ENCODE peak calls at places on chromosomes 2 and 18, in six cellular contexts. W, N, M, Q, J and U are unnamed samples.

GRCh38 chr2:12167525-12168317 is 421.3 kb downstream of the LPIN1 start:
- DNase-seq in N (peak), W (no peak), Q (peak), M (no peak), J (peak), U (no peak)

GRCh38 chr2:201500534-201500933 is 49.0 kb downstream of the STRADB start:
- DNase-seq in W (peak), Q (no peak), M (peak), N (no peak), J (no peak), U (peak)

GRCh38 chr2:3377279-3377611 is 373 bp downstream of the EIPR1 start:
- DNase-seq in N (no peak), M (peak), Q (no peak), W (peak), J (no peak), U (peak)

GRCh38 chr2:232875256-232876070 is 5.4 kb downstream of the SNORC start:
- DNase-seq in M (no peak), N (peak), W (no peak), Q (peak), J (no peak), U (no peak)

GRCh38 chr2:231058761-231059550 is 2.3 kb downstream of the PSMD1 start:
- DNase-seq in W (peak), M (peak), J (no peak), Q (no peak), N (no peak), U (peak)

GRCh38 chr2:235146206-235146605 is 194.4 kb downstream of the SH3BP4 start:
- DNase-seq in M (no peak), Q (no peak), J (no peak), N (no peak), W (no peak), U (no peak)

GRCh38 chr18:47545613-47546012 is 294.2 kb upstream of the SKOR2 start:
- DNase-seq in W (no peak), M (no peak), J (no peak), Q (peak), N (peak), U (no peak)

GRCh38 chr2:42754776-42755140 is 9.2 kb downstream of the OXER1 start:
- DNase-seq in Q (no peak), J (no peak), W (peak), N (no peak), M (no peak), U (no peak)

GRCh38 chr2:61617610-61618009 is 79.5 kb upstream of the XPO1 start:
- DNase-seq in N (peak), W (no peak), M (no peak), J (no peak), Q (no peak), U (no peak)

GRCh38 chr2:61623747-61624146 is 85.6 kb upstream of the XPO1 start:
- DNase-seq in M (no peak), Q (no peak), W (no peak), N (no peak), J (no peak), U (no peak)

GRCh38 chr2:61619561-61619960 is 81.4 kb upstream of the XPO1 start:
- DNase-seq in J (no peak), Q (no peak), W (no peak), N (no peak), M (no peak), U (no peak)

DNA sequence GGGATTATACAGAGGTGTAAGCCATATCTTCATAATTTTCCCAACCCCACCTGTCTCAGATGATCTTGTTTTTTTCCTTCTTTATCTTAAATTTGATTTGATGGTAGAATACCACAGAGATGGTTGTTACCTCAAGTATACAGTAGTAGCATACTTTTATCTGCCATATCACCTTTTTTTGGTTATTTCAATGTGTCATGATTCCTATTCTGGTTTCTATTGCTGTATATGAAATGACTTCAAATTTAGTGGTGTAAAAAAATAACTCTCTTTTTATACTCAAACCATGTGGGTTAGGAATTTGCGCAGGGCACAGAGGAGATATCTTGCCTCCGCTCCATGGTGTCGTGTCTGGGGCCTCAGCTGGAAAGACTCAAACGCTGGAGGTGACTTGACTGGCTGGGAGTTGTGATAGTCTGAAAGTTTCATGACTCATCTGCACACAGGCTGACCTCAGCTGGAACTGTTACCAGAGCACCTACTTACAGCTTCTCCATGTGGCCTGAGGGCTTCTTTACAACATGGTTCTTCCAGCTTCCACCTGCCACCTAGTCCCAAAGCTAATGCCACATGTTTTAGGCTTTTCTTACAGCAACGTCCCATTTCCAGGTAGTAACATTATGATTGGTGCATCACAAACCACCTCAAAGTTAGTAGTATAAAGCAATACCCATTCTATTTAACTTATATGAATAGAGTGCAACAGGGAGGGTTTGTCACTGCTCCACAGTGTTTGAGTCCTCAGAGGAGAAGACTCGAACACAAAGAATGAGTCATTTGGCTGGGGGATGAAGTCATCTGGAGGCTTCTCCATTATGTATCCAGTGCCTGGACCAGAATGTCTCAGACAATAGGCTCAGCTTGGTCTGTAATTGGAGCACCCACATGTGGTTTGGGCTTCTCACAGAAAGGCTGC is 82.3 kb upstream of the XPO1 start:
- DNase-seq in Q (no peak), J (no peak), N (no peak), M (peak), W (peak), U (peak)
- H3K4me2 ChIP-seq in Q (no peak), J (no peak), N (no peak), M (no peak), W (peak), U (peak)

DNA sequence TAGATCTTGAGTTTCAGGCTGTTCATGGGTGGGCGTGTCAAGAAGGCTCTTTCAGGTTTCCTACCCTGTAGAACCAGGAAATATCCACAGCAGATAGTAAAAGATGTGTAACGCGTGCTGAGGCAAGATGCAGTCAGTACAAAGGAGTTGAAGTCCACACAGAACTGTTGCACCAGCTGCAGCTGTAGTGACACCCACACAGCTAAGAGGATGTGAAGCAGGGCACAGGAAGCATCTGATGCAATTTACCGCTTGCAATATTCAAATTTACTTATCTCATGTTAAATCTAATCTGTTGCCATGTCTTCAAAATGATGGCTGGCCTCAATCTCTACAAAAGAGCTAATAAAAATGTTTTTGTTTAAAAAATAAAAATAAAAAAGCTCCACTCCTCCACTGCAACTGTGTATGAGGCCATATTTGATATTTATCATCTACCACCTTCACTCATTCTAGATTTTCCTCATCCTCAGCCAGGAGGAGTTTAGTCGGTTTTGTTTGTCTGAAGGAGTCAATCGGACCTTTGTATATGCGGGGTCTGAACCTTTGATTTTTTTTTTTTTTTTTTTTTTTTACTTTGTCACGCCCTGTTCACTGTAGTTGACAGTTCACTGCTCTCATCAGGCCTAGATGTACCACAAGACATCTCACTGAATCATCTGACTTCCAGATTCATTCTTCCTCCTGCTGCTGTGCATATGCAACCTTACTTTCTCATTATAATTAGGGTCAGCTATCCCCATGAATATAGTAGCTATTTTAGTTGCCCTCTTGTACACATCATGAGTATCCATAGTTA is 133.0 kb downstream of the ARHGAP15 start:
- DNase-seq in N (no peak), W (peak), M (peak), J (no peak), Q (no peak), U (no peak)
- H3K4me2 ChIP-seq in N (no peak), W (no peak), M (no peak), J (no peak), Q (no peak), U (no peak)

GRCh38 chr18:22847392-22847791 is 85.7 kb upstream of the RBBP8 start:
- DNase-seq in N (peak), W (peak), M (peak), Q (no peak), J (no peak), U (peak)
- H3K4me2 ChIP-seq in N (no peak), W (peak), M (peak), Q (no peak), J (no peak), U (peak)

GRCh38 chr2:10536569-10537133 is 88.5 kb upstream of the ODC1 start:
- DNase-seq in W (no peak), N (no peak), M (no peak), J (no peak), Q (no peak), U (no peak)
- H3K4me2 ChIP-seq in W (no peak), N (no peak), M (no peak), J (no peak), Q (no peak), U (no peak)

DNA sequence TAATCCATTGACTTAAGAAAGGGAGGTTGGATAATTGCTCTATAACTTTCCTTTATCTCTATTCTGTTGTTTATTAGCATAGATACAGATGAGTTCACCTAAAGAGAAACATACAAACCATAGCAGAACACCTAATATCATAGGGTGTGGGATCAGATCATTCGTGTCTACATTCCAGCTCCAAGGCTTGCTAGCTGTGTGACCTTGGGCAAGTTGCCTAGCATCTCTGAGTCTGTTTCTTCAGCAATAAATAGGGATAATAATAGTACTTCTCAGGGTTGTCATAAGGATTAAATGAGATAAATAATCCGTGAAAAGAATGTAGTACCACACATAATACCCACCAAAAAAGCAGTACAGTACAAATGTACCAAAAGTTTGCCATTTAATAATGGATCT is 126.2 kb downstream of the PLB1 start:
- DNase-seq in J (no peak), Q (no peak), W (no peak), M (no peak), N (no peak), U (no peak)
- H3K4me2 ChIP-seq in J (no peak), Q (no peak), W (peak), M (peak), N (peak), U (peak)

GRCh38 chr18:62880673-62881364 is 165.5 kb downstream of the PHLPP1 start:
- DNase-seq in Q (no peak), M (no peak), J (no peak), W (no peak), N (no peak), U (no peak)
- H3K4me2 ChIP-seq in Q (no peak), M (no peak), J (no peak), W (peak), N (no peak), U (no peak)

GRCh38 chr2:222271854-222272253 is 26.9 kb downstream of the PAX3 start:
- DNase-seq in J (no peak), M (no peak), Q (no peak), N (no peak), W (no peak), U (no peak)
- H3K4me2 ChIP-seq in J (no peak), M (no peak), Q (no peak), N (peak), W (no peak), U (no peak)

DNA sequence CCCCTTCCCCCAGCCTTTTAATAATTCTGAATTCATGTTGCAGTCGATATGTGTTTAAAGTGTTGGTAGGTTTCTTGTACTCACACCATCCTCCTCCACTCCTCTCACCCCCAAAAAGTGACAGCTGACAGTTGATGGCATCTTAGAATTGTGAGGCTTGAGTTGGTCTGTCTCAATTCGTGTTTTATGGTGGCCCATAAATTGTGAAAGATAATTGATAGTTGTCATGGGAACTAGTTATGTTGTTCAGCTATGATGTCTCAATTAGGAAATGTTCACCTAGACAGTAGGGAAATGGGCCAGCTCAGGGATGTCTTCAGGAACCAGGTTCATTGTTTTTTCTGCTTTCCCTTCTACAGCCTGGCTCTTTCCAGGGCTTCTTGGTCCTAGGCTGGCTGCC is 12.1 kb downstream of the NEDD4L start:
- DNase-seq in M (no peak), N (no peak), Q (no peak), W (no peak), J (no peak), U (no peak)
- H3K4me2 ChIP-seq in M (no peak), N (no peak), Q (no peak), W (no peak), J (no peak), U (no peak)